ENCODE peak calls at places on chromosomes 13 and 19, in nine cellular contexts. One of them, this sample, is unnamed.

GRCh38 chr13:27383104-27383921 is 41.1 kb upstream of the GTF3A start:
- DNase-seq in GM23248: no peak
- DNase-seq in keratinocyte: no peak
- DNase-seq in mammary epithelial cell: no peak
- DNase-seq in HCT116: peak
- DNase-seq in fibroblast of lung: no peak
- DNase-seq in PC-3: no peak
- DNase-seq in K562: no peak
- DNase-seq in HepG2: peak
- DNase-seq in this sample: no peak

GRCh38 chr19:44452367-44452766 is 4.1 kb upstream of the ZNF229 start:
- DNase-seq in GM23248: no peak
- DNase-seq in keratinocyte: no peak
- DNase-seq in mammary epithelial cell: no peak
- DNase-seq in HCT116: no peak
- DNase-seq in fibroblast of lung: no peak
- DNase-seq in PC-3: no peak
- DNase-seq in K562: no peak
- DNase-seq in HepG2: no peak
- DNase-seq in this sample: no peak

GRCh38 chr13:36323951-36324566 is 22.1 kb downstream of the SPART start:
- DNase-seq in GM23248: no peak
- DNase-seq in keratinocyte: no peak
- DNase-seq in mammary epithelial cell: no peak
- DNase-seq in HCT116: no peak
- DNase-seq in fibroblast of lung: peak
- DNase-seq in PC-3: peak
- DNase-seq in K562: no peak
- DNase-seq in HepG2: peak
- DNase-seq in this sample: no peak

GRCh38 chr19:16161848-16162247 is 11.5 kb downstream of the CIB3 start:
- DNase-seq in GM23248: peak
- DNase-seq in keratinocyte: peak
- DNase-seq in mammary epithelial cell: peak
- DNase-seq in HCT116: peak
- DNase-seq in fibroblast of lung: peak
- DNase-seq in PC-3: peak
- DNase-seq in K562: no peak
- DNase-seq in HepG2: no peak
- DNase-seq in this sample: no peak

GRCh38 chr13:113897161-113897560 is 33.3 kb upstream of the GAS6 start:
- DNase-seq in GM23248: peak
- DNase-seq in keratinocyte: peak
- DNase-seq in mammary epithelial cell: peak
- DNase-seq in HCT116: no peak
- DNase-seq in fibroblast of lung: peak
- DNase-seq in PC-3: peak
- DNase-seq in K562: no peak
- DNase-seq in HepG2: peak
- DNase-seq in this sample: peak

GRCh38 chr19:42409477-42409876 is 17.7 kb downstream of the LIPE start:
- DNase-seq in GM23248: no peak
- DNase-seq in keratinocyte: no peak
- DNase-seq in mammary epithelial cell: no peak
- DNase-seq in HCT116: no peak
- DNase-seq in fibroblast of lung: no peak
- DNase-seq in PC-3: no peak
- DNase-seq in K562: no peak
- DNase-seq in HepG2: no peak
- DNase-seq in this sample: no peak

GRCh38 chr13:74250738-74251190 is 116.6 kb upstream of the KLF12 start:
- DNase-seq in GM23248: peak
- DNase-seq in keratinocyte: peak
- DNase-seq in mammary epithelial cell: peak
- DNase-seq in HCT116: no peak
- DNase-seq in fibroblast of lung: peak
- DNase-seq in PC-3: peak
- DNase-seq in K562: no peak
- DNase-seq in HepG2: no peak
- DNase-seq in this sample: no peak

GRCh38 chr19:681029-681626 is 4.9 kb downstream of the FSTL3 start:
- DNase-seq in GM23248: peak
- DNase-seq in keratinocyte: no peak
- DNase-seq in mammary epithelial cell: no peak
- DNase-seq in HCT116: no peak
- DNase-seq in fibroblast of lung: no peak
- DNase-seq in PC-3: peak
- DNase-seq in K562: peak
- DNase-seq in HepG2: no peak
- DNase-seq in this sample: peak

GRCh38 chr13:94351292-94352000 is 128.0 kb downstream of the DCT start:
- DNase-seq in GM23248: peak
- DNase-seq in keratinocyte: no peak
- DNase-seq in mammary epithelial cell: no peak
- DNase-seq in HCT116: no peak
- DNase-seq in fibroblast of lung: peak
- DNase-seq in PC-3: peak
- DNase-seq in K562: no peak
- DNase-seq in HepG2: no peak
- DNase-seq in this sample: no peak

GRCh38 chr19:8204961-8205360 is 4.2 kb upstream of the CERS4 start:
- DNase-seq in GM23248: no peak
- DNase-seq in keratinocyte: no peak
- DNase-seq in mammary epithelial cell: no peak
- DNase-seq in HCT116: no peak
- DNase-seq in fibroblast of lung: no peak
- DNase-seq in PC-3: peak
- DNase-seq in K562: no peak
- DNase-seq in HepG2: no peak
- DNase-seq in this sample: no peak

GRCh38 chr13:40116008-40116407 is 460.5 kb downstream of the COG6 start:
- DNase-seq in GM23248: peak
- DNase-seq in keratinocyte: peak
- DNase-seq in mammary epithelial cell: peak
- DNase-seq in HCT116: peak
- DNase-seq in fibroblast of lung: peak
- DNase-seq in PC-3: peak
- DNase-seq in K562: peak
- DNase-seq in HepG2: peak
- DNase-seq in this sample: no peak

GRCh38 chr19:28397311-28397710 is 815.6 kb downstream of the UQCRFS1 start:
- DNase-seq in GM23248: peak
- DNase-seq in keratinocyte: no peak
- DNase-seq in mammary epithelial cell: no peak
- DNase-seq in HCT116: no peak
- DNase-seq in fibroblast of lung: no peak
- DNase-seq in PC-3: no peak
- DNase-seq in K562: no peak
- DNase-seq in HepG2: no peak
- DNase-seq in this sample: no peak

GRCh38 chr19:30069535-30070197 is 127.6 kb downstream of the URI1 start:
- DNase-seq in GM23248: no peak
- DNase-seq in keratinocyte: no peak
- DNase-seq in mammary epithelial cell: no peak
- DNase-seq in HCT116: no peak
- DNase-seq in fibroblast of lung: no peak
- DNase-seq in PC-3: no peak
- DNase-seq in K562: no peak
- DNase-seq in HepG2: no peak
- DNase-seq in this sample: no peak

GRCh38 chr13:24802074-24802473 is 38.1 kb downstream of the RNF17 start:
- DNase-seq in GM23248: peak
- DNase-seq in keratinocyte: no peak
- DNase-seq in mammary epithelial cell: peak
- DNase-seq in HCT116: no peak
- DNase-seq in fibroblast of lung: peak
- DNase-seq in PC-3: no peak
- DNase-seq in K562: no peak
- DNase-seq in HepG2: no peak
- DNase-seq in this sample: no peak

GRCh38 chr19:18168673-18169381 is 4.8 kb upstream of the IFI30 start:
- DNase-seq in GM23248: no peak
- DNase-seq in keratinocyte: no peak
- DNase-seq in mammary epithelial cell: no peak
- DNase-seq in HCT116: no peak
- DNase-seq in fibroblast of lung: no peak
- DNase-seq in PC-3: no peak
- DNase-seq in K562: no peak
- DNase-seq in HepG2: no peak
- DNase-seq in this sample: no peak

DNA sequence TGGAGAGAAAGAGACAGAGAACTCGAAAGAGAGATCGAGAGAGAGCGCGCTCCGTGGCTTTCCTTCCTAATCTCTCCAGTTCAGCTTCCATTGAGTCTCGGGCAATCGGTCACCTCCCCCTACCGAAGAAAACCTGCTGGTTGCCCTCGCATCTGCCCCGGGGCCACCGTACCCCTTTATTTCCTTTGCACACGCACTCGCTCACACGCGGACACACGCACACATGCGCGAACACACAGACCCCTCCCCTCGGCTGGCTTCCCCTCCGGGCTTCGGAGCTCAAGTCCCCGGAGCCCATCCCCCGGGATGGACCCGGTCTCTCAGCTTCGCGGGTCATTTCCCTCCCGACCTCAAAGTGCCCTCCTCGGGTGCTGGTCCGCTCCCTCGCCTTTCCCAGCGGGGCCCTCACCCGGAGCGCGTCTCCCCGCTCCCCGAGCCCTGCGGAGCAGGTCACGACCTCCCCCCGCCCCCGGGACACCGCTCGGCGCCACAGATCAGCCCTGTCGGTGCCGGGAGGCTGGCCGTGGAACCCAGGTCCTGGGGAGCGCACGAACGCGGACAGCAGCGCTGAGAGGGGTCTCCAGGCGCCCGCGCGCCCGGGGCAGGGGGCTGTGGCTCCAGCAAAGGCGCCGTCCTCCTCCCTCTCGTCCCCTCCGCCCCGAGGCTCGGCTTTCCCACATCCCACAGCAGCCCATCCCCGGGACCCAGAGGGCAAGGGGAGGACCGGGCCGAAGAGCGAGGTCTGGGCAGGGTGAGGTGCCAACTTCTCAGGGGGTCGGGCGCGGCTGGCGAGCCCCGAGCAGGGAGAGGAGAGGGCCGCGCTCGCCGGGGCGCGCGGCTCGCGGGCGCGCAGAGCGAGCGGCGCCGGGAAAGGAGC is 1.8 kb downstream of the DACH1 start:
- DNase-seq in GM23248: no peak
- DNase-seq in keratinocyte: no peak
- DNase-seq in mammary epithelial cell: peak
- DNase-seq in HCT116: no peak
- DNase-seq in fibroblast of lung: peak
- DNase-seq in PC-3: no peak
- DNase-seq in K562: no peak
- DNase-seq in HepG2: no peak
- DNase-seq in this sample: no peak
- TF ChIP-seq EZH2 in GM23248: no peak
- TF ChIP-seq EZH2 in keratinocyte: peak
- TF ChIP-seq EZH2 in mammary epithelial cell: peak
- TF ChIP-seq EZH2 in HCT116: no peak
- TF ChIP-seq EZH2 in fibroblast of lung: no peak
- TF ChIP-seq EZH2 in PC-3: no peak
- TF ChIP-seq EZH2 in K562: no peak
- TF ChIP-seq EZH2 in HepG2: no peak
- TF ChIP-seq EZH2 in this sample: no peak

DNA sequence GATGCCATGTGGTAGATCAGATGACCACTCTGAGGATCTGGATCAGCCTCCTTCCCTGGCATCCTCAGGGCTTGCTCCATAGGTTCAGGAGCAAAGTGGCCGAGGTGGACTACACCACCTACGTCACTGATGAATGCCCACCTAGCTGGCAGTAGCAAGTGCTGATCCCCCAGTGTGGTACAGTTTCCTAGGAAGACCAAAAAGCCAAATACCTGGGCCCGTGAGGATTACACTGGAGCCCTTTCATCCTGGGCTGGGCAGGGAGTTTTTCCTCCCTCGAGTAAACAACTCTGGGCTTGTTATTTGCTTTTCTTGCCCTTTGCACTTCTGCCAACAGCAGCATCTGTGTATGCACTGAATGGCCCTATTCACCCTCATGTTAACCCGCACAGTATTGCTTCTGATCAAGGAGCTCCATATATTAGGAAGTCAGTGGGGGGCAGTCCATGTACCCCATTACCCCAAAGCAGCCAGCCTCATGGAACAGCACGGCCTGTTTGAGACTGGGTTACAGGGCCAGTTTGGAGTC is 3.3 kb upstream of the MYADM start:
- DNase-seq in GM23248: no peak
- DNase-seq in keratinocyte: no peak
- DNase-seq in mammary epithelial cell: no peak
- DNase-seq in HCT116: no peak
- DNase-seq in fibroblast of lung: no peak
- DNase-seq in PC-3: peak
- DNase-seq in K562: no peak
- DNase-seq in HepG2: peak
- DNase-seq in this sample: no peak
- H3K9ac ChIP-seq in GM23248: no peak
- H3K9ac ChIP-seq in keratinocyte: no peak
- H3K9ac ChIP-seq in mammary epithelial cell: no peak
- H3K9ac ChIP-seq in HCT116: peak
- H3K9ac ChIP-seq in fibroblast of lung: no peak
- H3K9ac ChIP-seq in PC-3: peak
- H3K9ac ChIP-seq in K562: no peak
- H3K9ac ChIP-seq in HepG2: peak
- H3K9ac ChIP-seq in this sample: no peak

DNA sequence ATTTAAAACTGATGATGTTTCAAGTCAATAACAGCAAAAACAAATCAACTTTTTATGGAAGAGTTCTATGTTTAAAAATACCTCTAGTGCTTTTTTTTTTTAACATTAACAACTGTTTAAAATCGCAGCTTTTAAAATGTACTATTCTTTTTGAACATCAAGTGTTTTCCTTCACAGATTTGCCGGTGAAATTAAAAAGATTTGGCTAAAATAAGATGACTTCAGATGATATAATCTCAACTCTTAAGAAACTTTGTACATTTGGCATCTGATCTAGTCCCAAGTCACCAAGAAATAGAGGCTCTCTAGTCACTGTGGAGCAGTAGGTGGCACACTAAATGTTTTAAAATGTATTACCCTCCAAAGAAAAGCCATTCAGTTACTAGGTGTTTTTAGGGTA is 5.0 kb downstream of the POU4F1 start:
- DNase-seq in GM23248: no peak
- DNase-seq in keratinocyte: no peak
- DNase-seq in mammary epithelial cell: no peak
- DNase-seq in HCT116: no peak
- DNase-seq in fibroblast of lung: no peak
- DNase-seq in PC-3: no peak
- DNase-seq in K562: no peak
- DNase-seq in HepG2: no peak
- DNase-seq in this sample: no peak
- TF ChIP-seq EZH2 in GM23248: no peak
- TF ChIP-seq EZH2 in keratinocyte: no peak
- TF ChIP-seq EZH2 in mammary epithelial cell: no peak
- TF ChIP-seq EZH2 in HCT116: no peak
- TF ChIP-seq EZH2 in fibroblast of lung: no peak
- TF ChIP-seq EZH2 in PC-3: no peak
- TF ChIP-seq EZH2 in K562: no peak
- TF ChIP-seq EZH2 in HepG2: no peak
- TF ChIP-seq EZH2 in this sample: no peak

DNA sequence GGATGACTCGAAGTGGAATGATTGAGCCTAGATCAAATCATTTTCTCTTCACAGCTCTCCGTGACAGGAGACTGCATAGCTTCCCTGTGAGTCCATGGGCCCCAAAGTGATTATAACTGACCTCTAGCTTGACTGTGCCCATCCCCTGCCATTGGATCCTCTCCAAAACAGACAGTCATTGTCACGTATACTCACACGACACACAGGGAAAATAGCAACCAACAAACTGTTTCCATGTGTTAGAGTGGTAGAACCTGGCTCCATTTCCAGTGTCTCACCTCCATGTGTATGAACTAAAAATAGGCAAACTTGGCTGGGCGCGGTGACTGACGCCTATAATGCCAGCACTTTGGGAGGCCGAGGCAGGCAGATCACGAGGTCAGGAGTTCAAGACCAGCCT is 48.8 kb upstream of the NPAS1 start:
- DNase-seq in GM23248: peak
- DNase-seq in keratinocyte: no peak
- DNase-seq in mammary epithelial cell: no peak
- DNase-seq in HCT116: peak
- DNase-seq in fibroblast of lung: peak
- DNase-seq in PC-3: peak
- DNase-seq in K562: no peak
- DNase-seq in HepG2: no peak
- DNase-seq in this sample: no peak
- H3K9ac ChIP-seq in GM23248: peak
- H3K9ac ChIP-seq in keratinocyte: no peak
- H3K9ac ChIP-seq in mammary epithelial cell: no peak
- H3K9ac ChIP-seq in HCT116: peak
- H3K9ac ChIP-seq in fibroblast of lung: no peak
- H3K9ac ChIP-seq in PC-3: no peak
- H3K9ac ChIP-seq in K562: no peak
- H3K9ac ChIP-seq in HepG2: no peak
- H3K9ac ChIP-seq in this sample: no peak